ENCODE peak calls at places on chromosomes 3 and 15, in five cellular contexts. Z is left ventricle myocardium inferior, S is spleen, A is astrocyte of the spinal cord, K is brain microvascular endothelial cell. I is an unnamed sample.

GRCh38 chr3:38655708-38656300 is 6.3 kb upstream of the SCN5A start:
- DNase-seq in K (peak; percentile 16), A (peak; percentile 50), S (no peak), Z (no peak), I (peak; percentile 35)

GRCh38 chr15:39784638-39785037 is 2.0 kb upstream of the FSIP1 start:
- DNase-seq in A (no peak), Z (no peak), K (no peak), S (no peak), I (no peak)

GRCh38 chr3:128800241-128801187 is 74.5 kb downstream of the RAB7A start:
- DNase-seq in Z (peak; percentile 51), A (peak; percentile 74), S (no peak), K (no peak), I (no peak)

GRCh38 chr3:72036899-72037298 is 252.0 kb upstream of the PROK2 start:
- DNase-seq in A (no peak), K (no peak), Z (no peak), S (no peak), I (peak; percentile 18)

GRCh38 chr3:100084100-100084806 is 30.0 kb downstream of the FILIP1L start:
- DNase-seq in Z (no peak), K (no peak), S (no peak), A (no peak), I (no peak)

GRCh38 chr3:69696365-69696764 is 42.9 kb upstream of the MITF start:
- DNase-seq in A (no peak), Z (no peak), K (no peak), S (no peak), I (no peak)

GRCh38 chr3:70392227-70392626 is 79.8 kb upstream of the MDFIC2 start:
- DNase-seq in Z (no peak), K (no peak), S (no peak), A (no peak), I (no peak)

GRCh38 chr3:191345334-191345733 is 15.0 kb upstream of the UTS2B start:
- DNase-seq in K (no peak), S (no peak), Z (no peak), A (no peak), I (no peak)

GRCh38 chr3:157830865-157831264 is 275.4 kb downstream of the SHOX2 start:
- DNase-seq in K (no peak), S (no peak), A (peak; percentile 12), Z (no peak), I (no peak)

GRCh38 chr15:97567411-97567810 is 393.1 kb upstream of the ARRDC4 start:
- DNase-seq in Z (no peak), K (no peak), S (no peak), A (no peak), I (no peak)

GRCh38 chr3:197906023-197906849 is 43.8 kb upstream of the RPL35A start:
- DNase-seq in A (peak; percentile 94), S (peak; percentile 92), Z (peak; percentile 83), K (peak; percentile 94), I (peak; percentile 97)

GRCh38 chr3:197908957-197909701 is 40.9 kb upstream of the RPL35A start:
- DNase-seq in A (no peak), S (no peak), K (no peak), Z (no peak), I (peak; percentile 5)

GRCh38 chr3:197901626-197902025 is 48.4 kb upstream of the RPL35A start:
- DNase-seq in A (no peak), Z (no peak), K (no peak), S (no peak), I (no peak)

GRCh38 chr3:197906850-197907187 is 43.2 kb upstream of the RPL35A start:
- DNase-seq in Z (no peak), S (no peak), K (no peak), A (no peak), I (peak; percentile 48)

DNA sequence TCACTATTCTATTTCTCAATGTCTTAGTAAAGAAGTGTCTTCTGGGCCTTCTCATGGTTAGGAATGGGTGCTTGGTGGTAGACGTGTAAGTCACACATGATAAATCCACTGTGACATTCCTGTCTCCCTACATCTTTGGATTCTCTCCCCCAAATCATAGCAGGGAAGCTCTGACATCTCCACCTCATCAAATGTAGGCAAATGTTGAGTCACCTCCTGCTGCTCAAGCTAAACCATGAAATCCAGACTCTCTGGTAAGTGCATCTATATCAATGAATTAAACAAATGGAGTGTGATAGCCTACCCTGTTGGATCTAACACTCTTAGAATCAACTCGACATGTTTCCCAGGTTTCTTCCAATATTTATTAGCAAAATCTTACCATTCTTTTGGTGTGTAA is 42.8 kb upstream of the RPL35A start:
- DNase-seq in Z (no peak), S (no peak), A (no peak), K (no peak), I (peak; percentile 25)
- TF ChIP-seq CTCF in Z (no peak), S (no peak), A (no peak), K (no peak), I (no peak)

GRCh38 chr15:74888716-74889115 is 1.1 kb upstream of the MPI start:
- DNase-seq in K (no peak), A (no peak), Z (no peak), S (no peak), I (no peak)

GRCh38 chr15:74889882-74890768 is at the start of gene MPI:
- DNase-seq in A (peak; percentile 80), K (peak; percentile 73), Z (peak; percentile 88), S (peak; percentile 97), I (peak; percentile 72)

GRCh38 chr15:74892313-74892712 is 2.5 kb downstream of the MPI start:
- DNase-seq in Z (no peak), A (no peak), K (no peak), S (no peak), I (no peak)

GRCh38 chr15:74891469-74891868 is 1.6 kb downstream of the MPI start:
- DNase-seq in A (no peak), S (no peak), Z (no peak), K (no peak), I (no peak)

GRCh38 chr15:74889390-74889881 is 406 bp upstream of the MPI start:
- DNase-seq in Z (peak; percentile 57), K (peak; percentile 29), A (no peak), S (peak; percentile 84), I (peak; percentile 31)
- TF ChIP-seq CTCF in Z (no peak), K (no peak), A (no peak), S (no peak), I (peak; percentile 40)

DNA sequence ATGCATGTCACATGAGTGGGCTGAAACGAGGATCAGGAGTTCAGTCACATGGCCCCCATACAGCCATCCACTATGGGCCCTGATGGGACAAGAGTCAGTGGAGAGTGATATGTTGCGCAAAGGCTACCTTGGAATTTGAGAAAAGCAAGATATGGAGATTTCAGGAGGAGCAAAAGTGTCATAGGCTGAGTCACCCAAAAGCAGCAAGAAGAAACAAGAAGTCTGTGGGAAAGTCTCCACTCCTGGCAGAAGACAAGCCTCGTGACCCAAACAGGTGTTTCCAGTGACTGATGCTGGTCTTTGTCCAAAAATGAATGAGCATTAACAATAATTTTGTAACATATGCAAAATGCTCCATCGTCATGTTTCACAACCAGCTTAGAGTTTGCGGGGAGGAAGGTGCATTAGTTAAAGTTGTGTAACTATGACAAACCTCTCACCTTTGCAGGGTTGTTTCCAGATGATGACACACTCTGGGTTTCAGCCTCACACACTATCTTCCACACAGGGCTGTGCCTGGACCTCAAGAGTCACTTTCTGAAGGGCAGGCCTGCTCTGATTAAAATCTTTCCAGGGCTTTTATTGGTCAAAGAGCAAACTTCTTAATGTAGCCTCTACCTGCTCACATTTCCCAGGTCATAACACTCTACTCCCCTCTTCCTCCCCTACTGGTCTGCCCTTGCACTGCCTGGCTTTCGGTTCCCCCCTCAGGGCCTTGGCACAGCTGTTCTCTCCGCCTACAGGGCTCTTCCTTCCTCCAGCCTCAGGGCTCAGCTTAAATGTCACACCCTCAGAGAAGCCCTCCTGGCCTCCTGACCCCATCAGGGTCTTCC is 3.9 kb upstream of the DNASE1L3 start:
- DNase-seq in Z (no peak), S (peak; percentile 88), A (no peak), K (peak; percentile 22), I (no peak)
- TF ChIP-seq CTCF in Z (no peak), S (peak; percentile 52), A (no peak), K (no peak), I (peak; percentile 10)

GRCh38 chr15:90902996-90903732 is at the start of gene MAN2A2:
- DNase-seq in K (no peak), S (peak; percentile 96), A (peak; percentile 32), Z (peak; percentile 68), I (peak; percentile 19)
- TF ChIP-seq CTCF in K (no peak), S (no peak), A (no peak), Z (no peak), I (no peak)

DNA sequence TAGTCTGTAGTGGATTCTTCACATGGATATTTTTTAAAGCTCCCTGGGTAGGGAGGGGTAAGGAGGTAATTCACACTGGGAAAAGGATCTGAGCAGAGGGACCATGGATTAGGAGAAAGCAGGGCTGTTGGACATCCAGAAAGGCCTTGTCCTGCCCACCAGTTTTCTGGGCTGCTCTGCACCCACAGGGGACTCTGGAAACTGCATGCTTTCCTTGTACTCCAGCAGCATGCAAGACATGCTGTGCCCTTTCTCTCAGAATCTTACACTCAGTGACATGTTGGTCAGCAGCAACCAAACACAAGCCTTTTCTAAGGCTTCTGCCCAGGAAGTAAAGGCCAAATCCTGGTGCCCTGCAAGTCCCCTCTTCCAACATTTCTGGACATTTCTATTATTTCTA is 2.5 kb upstream of the FBN1 start:
- DNase-seq in K (no peak), A (peak; percentile 51), Z (no peak), S (no peak), I (peak; percentile 70)
- TF ChIP-seq CTCF in K (peak; percentile 67), A (peak; percentile 49), Z (peak; percentile 28), S (peak; percentile 7), I (peak; percentile 61)

GRCh38 chr3:41715376-41715775 is 246.5 kb downstream of the ULK4 start:
- DNase-seq in S (no peak), A (no peak), Z (no peak), K (no peak), I (no peak)

GRCh38 chr3:41710646-41711388 is 251.1 kb downstream of the ULK4 start:
- DNase-seq in S (no peak), A (peak; percentile 92), K (peak; percentile 75), Z (no peak), I (peak; percentile 64)

GRCh38 chr3:41717591-41718093 is 244.3 kb downstream of the ULK4 start:
- DNase-seq in A (no peak), K (no peak), S (no peak), Z (no peak), I (no peak)

GRCh38 chr3:41711656-41712055 is 250.2 kb downstream of the ULK4 start:
- DNase-seq in S (no peak), Z (no peak), K (peak; percentile 47), A (peak; percentile 71), I (peak; percentile 26)

GRCh38 chr3:41716391-41716910 is 245.5 kb downstream of the ULK4 start:
- DNase-seq in A (peak; percentile 55), Z (no peak), S (no peak), K (no peak), I (no peak)
- TF ChIP-seq CTCF in A (peak; percentile 58), Z (peak; percentile 51), S (no peak), K (peak; percentile 38), I (peak; percentile 69)

DNA sequence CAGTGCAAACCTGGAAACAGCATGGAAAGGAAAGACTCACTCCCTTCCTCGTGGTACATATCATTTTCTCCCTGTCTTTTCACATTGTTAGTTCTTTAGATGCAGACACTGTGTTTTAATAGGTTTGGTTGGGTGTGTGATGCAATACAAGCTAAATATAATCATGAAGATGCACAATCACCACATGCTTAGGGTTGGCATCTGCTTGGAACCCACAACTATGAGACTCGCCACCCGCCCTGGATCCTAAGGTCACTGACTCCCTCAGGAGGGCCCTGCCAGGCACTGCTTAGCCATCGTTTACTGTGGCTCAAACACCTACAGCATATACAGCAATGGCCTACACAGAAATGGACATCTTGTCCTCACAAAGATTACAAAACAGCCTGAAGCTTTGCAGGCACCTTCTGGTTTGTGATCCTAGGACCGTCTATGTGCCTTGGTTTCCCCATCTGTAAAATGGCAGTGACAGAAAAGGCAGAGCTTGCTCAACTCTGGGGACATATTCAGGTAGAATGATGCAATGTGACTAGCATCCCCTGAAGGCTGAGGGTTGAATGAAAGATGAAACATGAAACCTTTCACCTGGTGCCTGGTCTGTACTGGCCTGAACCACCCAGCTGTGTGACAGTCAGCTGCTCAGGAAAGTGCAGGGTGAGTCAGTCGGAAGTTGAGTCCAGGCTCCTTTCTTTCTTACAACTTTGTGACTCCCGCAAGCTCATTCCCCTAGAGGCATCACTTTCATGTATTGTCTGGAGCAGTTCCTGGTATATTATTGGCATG is 123.6 kb upstream of the PFN2 start:
- DNase-seq in K (peak; percentile 48), S (no peak), Z (no peak), A (peak; percentile 53), I (peak; percentile 43)
- TF ChIP-seq CTCF in K (no peak), S (no peak), Z (no peak), A (no peak), I (no peak)